ENCODE peak calls at places on chromosomes 4 and X, in eight cellular contexts. U is H9; G is CD8-positive, alpha-beta T cell; D is HFF-Myc; N is A549; J is breast epithelium; H is foreskin fibroblast; P is pancreas. I is an unnamed sample.

GRCh38 chr4:119337010-119337409 is 15.1 kb upstream of the FABP2 start:
- DNase-seq in U (no peak), G (no peak), D (peak; percentile 3), N (no peak), J (no peak), H (peak; percentile 8), P (no peak), I (no peak)

GRCh38 chr4:3368841-3369760 is 72.7 kb upstream of the HGFAC start:
- DNase-seq in U (no peak), G (peak; percentile 21), D (no peak), N (no peak), J (no peak), H (no peak), P (no peak), I (no peak)

GRCh38 chr4:57131849-57132745 is 21.9 kb upstream of the IGFBP7 start:
- DNase-seq in U (no peak), G (no peak), D (no peak), N (no peak), J (peak; percentile 72), H (no peak), P (no peak), I (peak; percentile 22)

GRCh38 chr4:99635601-99636000 is 22.0 kb downstream of the C4orf54 start:
- DNase-seq in U (no peak), G (no peak), D (no peak), N (no peak), J (no peak), H (no peak), P (no peak), I (no peak)

GRCh38 chrX:154696328-154697045 is 43.1 kb upstream of the CTAG2 start:
- DNase-seq in U (no peak), G (no peak), D (no peak), N (no peak), J (no peak), H (peak; percentile 54), P (no peak), I (peak; percentile 35)

GRCh38 chr4:10119263-10119662 is 2.7 kb upstream of the WDR1 start:
- DNase-seq in U (no peak), G (no peak), D (no peak), N (no peak), J (no peak), H (no peak), P (no peak), I (no peak)

GRCh38 chrX:39705299-39705698 is 392.5 kb downstream of the BCOR start:
- DNase-seq in U (no peak), G (no peak), D (peak; percentile 58), N (peak; percentile 52), J (peak; percentile 78), H (peak; percentile 80), P (peak; percentile 65), I (peak; percentile 60)

GRCh38 chrX:6184900-6185515 is 43.7 kb downstream of the NLGN4X start:
- DNase-seq in U (no peak), G (no peak), D (no peak), N (no peak), J (no peak), H (no peak), P (no peak), I (peak; percentile 36)

GRCh38 chrX:110310896-110311295 is 7.0 kb downstream of the AMMECR1 start:
- DNase-seq in U (no peak), G (peak; percentile 17), D (no peak), N (no peak), J (no peak), H (no peak), P (no peak), I (peak; percentile 53)

DNA sequence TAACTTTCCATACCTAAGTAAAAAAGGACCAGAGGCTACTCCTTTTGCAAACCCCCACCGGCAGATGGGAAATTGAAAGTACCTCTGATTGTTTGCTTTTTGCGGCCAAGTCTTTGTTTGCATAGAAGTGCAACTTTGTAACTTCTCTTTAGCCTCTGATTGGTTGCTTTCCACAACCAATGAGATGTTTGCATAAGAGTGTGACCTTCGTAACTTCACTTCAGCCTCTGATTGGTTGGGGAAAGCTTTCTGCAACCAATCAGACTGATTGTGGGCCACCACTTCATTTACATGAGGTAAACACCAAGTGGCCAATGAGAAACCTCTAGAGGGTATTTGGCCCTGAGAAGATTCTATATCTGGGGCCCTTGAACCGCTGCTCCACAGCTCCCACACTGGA is 48.8 kb upstream of the PGRMC1 start:
- DNase-seq in U (no peak), G (no peak), D (no peak), N (no peak), J (no peak), H (no peak), P (no peak), I (no peak)
- TF ChIP-seq CTCF in U (no peak), G (no peak), D (no peak), N (no peak), J (no peak), H (no peak), P (no peak), I (no peak)

GRCh38 chrX:69496143-69496542 is 8.0 kb upstream of the NALF2 start:
- DNase-seq in U (no peak), G (no peak), D (no peak), N (no peak), J (no peak), H (no peak), P (no peak), I (no peak)

GRCh38 chrX:69493766-69494165 is 10.4 kb upstream of the NALF2 start:
- DNase-seq in U (no peak), G (no peak), D (no peak), N (no peak), J (no peak), H (no peak), P (no peak), I (no peak)

GRCh38 chrX:69489625-69490024 is 14.5 kb upstream of the NALF2 start:
- DNase-seq in U (no peak), G (no peak), D (no peak), N (no peak), J (no peak), H (no peak), P (no peak), I (no peak)

DNA sequence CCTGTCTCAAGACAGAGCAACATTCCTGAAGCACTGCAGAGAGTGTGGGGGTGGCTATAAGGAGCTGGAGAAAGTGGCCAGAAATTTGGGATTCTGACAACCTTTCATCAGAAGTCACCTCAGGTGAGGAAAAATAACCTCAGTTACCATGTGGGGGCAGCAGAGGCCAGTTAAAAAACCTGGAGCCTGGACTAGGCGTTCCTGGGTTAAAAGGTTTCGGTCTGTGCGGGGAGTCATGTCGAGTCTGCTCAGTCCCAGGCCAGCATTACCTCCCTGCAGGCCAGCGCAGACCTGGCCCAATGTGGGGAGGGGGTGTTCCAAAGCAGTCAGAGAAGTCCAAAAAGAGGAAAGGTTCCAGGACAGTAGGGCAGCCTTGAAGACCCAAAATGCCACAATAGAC is 10.9 kb upstream of the NALF2 start:
- DNase-seq in U (peak; percentile 61), G (no peak), D (no peak), N (peak; percentile 35), J (no peak), H (no peak), P (no peak), I (no peak)
- TF ChIP-seq CTCF in U (peak; percentile 63), G (no peak), D (peak; percentile 22), N (peak; percentile 54), J (peak; percentile 20), H (peak; percentile 10), P (peak; percentile 43), I (peak; percentile 39)

GRCh38 chrX:108199691-108200090 is 108.1 kb downstream of the ATG4A start:
- DNase-seq in U (no peak), G (no peak), D (no peak), N (peak; percentile 22), J (no peak), H (peak; percentile 23), P (no peak), I (peak; percentile 59)
- TF ChIP-seq CTCF in U (peak; percentile 83), G (no peak), D (peak; percentile 56), N (peak; percentile 67), J (peak; percentile 41), H (peak; percentile 44), P (no peak), I (peak; percentile 52)

DNA sequence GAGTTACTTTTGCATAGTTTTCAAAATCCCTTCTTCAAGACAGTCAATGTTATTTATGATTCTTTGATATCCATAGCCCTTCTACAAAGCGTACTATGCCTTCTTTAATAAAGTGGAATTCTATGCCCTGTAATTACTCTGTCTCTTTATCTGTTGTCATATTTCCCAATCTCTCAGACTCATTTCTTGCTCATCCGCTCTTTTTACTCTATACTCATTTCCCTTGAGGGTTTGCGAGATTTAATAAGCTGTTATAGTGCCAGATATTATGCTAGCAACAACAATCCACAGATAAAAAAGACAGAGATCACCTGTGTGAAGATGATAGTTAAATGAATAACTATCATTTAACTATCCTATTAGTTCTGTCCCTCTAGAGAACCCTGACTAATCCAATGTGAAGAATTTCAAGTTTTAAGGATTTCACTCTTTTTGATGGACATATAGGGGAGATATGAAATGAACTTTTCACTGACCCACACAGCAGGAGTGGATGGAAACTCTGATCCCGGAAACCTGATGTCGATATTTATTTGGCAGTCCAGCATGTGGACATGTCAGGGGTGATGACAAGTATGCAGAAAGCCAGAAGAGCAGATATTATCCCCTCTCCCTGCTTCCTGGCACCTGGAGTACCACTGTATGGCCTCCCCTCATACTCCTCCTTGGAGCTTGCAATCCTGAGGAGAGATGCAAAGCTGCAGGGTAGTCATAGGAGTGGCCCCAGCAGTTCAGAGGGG is 49.7 kb downstream of the TMEM156 start:
- DNase-seq in U (no peak), G (no peak), D (no peak), N (no peak), J (no peak), H (no peak), P (no peak), I (no peak)
- TF ChIP-seq CTCF in U (no peak), G (no peak), D (no peak), N (no peak), J (no peak), H (no peak), P (no peak), I (no peak)

GRCh38 chr4:77167173-77167572 is 10.2 kb downstream of the CCNG2 start:
- DNase-seq in U (no peak), G (no peak), D (no peak), N (no peak), J (no peak), H (no peak), P (no peak), I (no peak)

GRCh38 chr4:77167866-77168265 is 10.9 kb downstream of the CCNG2 start:
- DNase-seq in U (no peak), G (no peak), D (no peak), N (no peak), J (no peak), H (no peak), P (no peak), I (no peak)

GRCh38 chr4:77159798-77160197 is 2.8 kb downstream of the CCNG2 start:
- DNase-seq in U (no peak), G (no peak), D (no peak), N (no peak), J (no peak), H (no peak), P (no peak), I (no peak)

GRCh38 chr4:77158487-77158861 is 1.5 kb downstream of the CCNG2 start:
- DNase-seq in U (no peak), G (peak; percentile 13), D (no peak), N (no peak), J (no peak), H (no peak), P (no peak), I (no peak)

GRCh38 chr4:77163636-77164035 is 6.6 kb downstream of the CCNG2 start:
- DNase-seq in U (no peak), G (no peak), D (no peak), N (no peak), J (no peak), H (no peak), P (no peak), I (no peak)
- TF ChIP-seq CTCF in U (no peak), G (no peak), D (no peak), N (no peak), J (no peak), H (no peak), P (no peak), I (no peak)

GRCh38 chr4:41725254-41725653 is 23.3 kb downstream of the PHOX2B start:
- DNase-seq in U (no peak), G (no peak), D (no peak), N (no peak), J (no peak), H (no peak), P (no peak), I (no peak)
- TF ChIP-seq CTCF in U (peak; percentile 73), G (no peak), D (peak; percentile 19), N (peak; percentile 8), J (no peak), H (peak; percentile 10), P (no peak), I (peak; percentile 7)